ENCODE peak calls at places on chromosomes 3 and 15, in eight cellular contexts. Z, A, B, D, M, U, E and C are unnamed samples.
A peak's percentile ranks its signal among the peaks of the same experiment; 100 is the strongest.

GRCh38 chr15:60626051-60626450 is 147.1 kb upstream of the ICE2 start:
- DNase-seq in Z (no peak), A (no peak), B (no peak), D (no peak), M (no peak), U (no peak), E (no peak), C (no peak)

GRCh38 chr3:194003128-194004057 is 132.6 kb upstream of the HES1 start:
- DNase-seq in Z (peak; percentile 47), A (peak; percentile 4), B (peak; percentile 91), D (peak; percentile 97), M (peak; percentile 82), U (no peak), E (peak; percentile 83), C (peak; percentile 82)

GRCh38 chr15:62469874-62470688 is 305.0 kb upstream of the C2CD4B start:
- DNase-seq in Z (peak; percentile 54), A (no peak), B (no peak), D (no peak), M (no peak), U (no peak), E (no peak), C (no peak)

GRCh38 chr3:111737712-111738097 is 121.4 kb upstream of the PHLDB2 start:
- DNase-seq in Z (peak; percentile 92), A (no peak), B (no peak), D (no peak), M (no peak), U (no peak), E (no peak), C (no peak)

GRCh38 chr3:136276049-136276755 is 26.1 kb downstream of the PCCB start:
- DNase-seq in Z (no peak), A (no peak), B (no peak), D (no peak), M (no peak), U (no peak), E (no peak), C (no peak)

GRCh38 chr15:48675436-48675835 is 29.9 kb upstream of the FBN1 start:
- DNase-seq in Z (no peak), A (no peak), B (no peak), D (no peak), M (no peak), U (no peak), E (no peak), C (no peak)

GRCh38 chr3:15453991-15454625 is 26.7 kb downstream of the EAF1 start:
- DNase-seq in Z (no peak), A (no peak), B (no peak), D (no peak), M (no peak), U (no peak), E (no peak), C (no peak)

GRCh38 chr3:14640157-14640562 is 11.4 kb upstream of the CCDC174 start:
- DNase-seq in Z (no peak), A (no peak), B (no peak), D (no peak), M (no peak), U (no peak), E (no peak), C (no peak)

GRCh38 chr3:101509811-101510210 is 3.2 kb downstream of the SENP7 start:
- DNase-seq in Z (no peak), A (no peak), B (no peak), D (no peak), M (no peak), U (no peak), E (peak; percentile 38), C (no peak)

GRCh38 chr3:14576163-14576562 is 36.0 kb upstream of the GRIP2 start:
- DNase-seq in Z (no peak), A (no peak), B (no peak), D (no peak), M (no peak), U (no peak), E (no peak), C (no peak)

GRCh38 chr3:64214697-64215018 is 10.6 kb downstream of the PRICKLE2 start:
- DNase-seq in Z (no peak), A (no peak), B (no peak), D (peak; percentile 1), M (no peak), U (no peak), E (no peak), C (no peak)

GRCh38 chr3:99846472-99846871 is 28.8 kb downstream of the CMSS1 start:
- DNase-seq in Z (no peak), A (no peak), B (no peak), D (no peak), M (no peak), U (no peak), E (no peak), C (no peak)

GRCh38 chr3:38379201-38379770 is 32.7 kb downstream of the XYLB start:
- DNase-seq in Z (no peak), A (no peak), B (no peak), D (no peak), M (no peak), U (no peak), E (no peak), C (no peak)

GRCh38 chr3:36991147-36991546 is 1.8 kb downstream of the EPM2AIP1 start:
- DNase-seq in Z (no peak), A (no peak), B (no peak), D (no peak), M (no peak), U (no peak), E (no peak), C (no peak)